ENCODE peak calls at places on chromosomes 13 and 19, in seven cellular contexts. One of them, this sample, is unnamed.

GRCh38 chr13:45042539-45042938 is 53.2 kb downstream of the GPALPP1 start:
- DNase-seq in tibial artery: no peak
- DNase-seq in nephron progenitor cell: no peak
- DNase-seq in GM10248: no peak
- DNase-seq in body of pancreas: no peak
- DNase-seq in suprapubic skin: no peak
- DNase-seq in heart right ventricle: no peak
- DNase-seq in this sample: no peak

GRCh38 chr19:48558018-48558684 is 6.2 kb downstream of the SULT2B1 start:
- DNase-seq in tibial artery: peak; percentile 33
- DNase-seq in nephron progenitor cell: peak; percentile 79
- DNase-seq in GM10248: no peak
- DNase-seq in body of pancreas: peak; percentile 54
- DNase-seq in suprapubic skin: no peak
- DNase-seq in heart right ventricle: peak; percentile 21
- DNase-seq in this sample: no peak

GRCh38 chr13:28636677-28637317 is 22.1 kb upstream of the POMP start:
- DNase-seq in tibial artery: peak; percentile 33
- DNase-seq in nephron progenitor cell: peak; percentile 49
- DNase-seq in GM10248: peak; percentile 50
- DNase-seq in body of pancreas: peak; percentile 56
- DNase-seq in suprapubic skin: no peak
- DNase-seq in heart right ventricle: no peak
- DNase-seq in this sample: no peak

GRCh38 chr19:49680473-49681351 is 3.6 kb downstream of the PRMT1 start:
- DNase-seq in tibial artery: peak; percentile 78
- DNase-seq in nephron progenitor cell: peak; percentile 100
- DNase-seq in GM10248: peak; percentile 94
- DNase-seq in body of pancreas: peak; percentile 92
- DNase-seq in suprapubic skin: peak; percentile 92
- DNase-seq in heart right ventricle: peak; percentile 95
- DNase-seq in this sample: peak; percentile 78

GRCh38 chr13:108742681-108743080 is 113.3 kb downstream of the MYO16 start:
- DNase-seq in tibial artery: no peak
- DNase-seq in nephron progenitor cell: no peak
- DNase-seq in GM10248: no peak
- DNase-seq in body of pancreas: no peak
- DNase-seq in suprapubic skin: no peak
- DNase-seq in heart right ventricle: no peak
- DNase-seq in this sample: no peak

GRCh38 chr13:64075543-64076271 is 2660.1 kb upstream of the PCDH20 start:
- DNase-seq in tibial artery: no peak
- DNase-seq in nephron progenitor cell: no peak
- DNase-seq in GM10248: peak; percentile 2
- DNase-seq in body of pancreas: no peak
- DNase-seq in suprapubic skin: no peak
- DNase-seq in heart right ventricle: no peak
- DNase-seq in this sample: no peak

GRCh38 chr13:46622918-46623256 is 69.9 kb downstream of the LRCH1 start:
- DNase-seq in tibial artery: peak; percentile 65
- DNase-seq in nephron progenitor cell: no peak
- DNase-seq in GM10248: no peak
- DNase-seq in body of pancreas: peak; percentile 39
- DNase-seq in suprapubic skin: no peak
- DNase-seq in heart right ventricle: no peak
- DNase-seq in this sample: no peak

GRCh38 chr13:51823351-51823750 is 19.4 kb upstream of the DHRS12 start:
- DNase-seq in tibial artery: no peak
- DNase-seq in nephron progenitor cell: no peak
- DNase-seq in GM10248: no peak
- DNase-seq in body of pancreas: no peak
- DNase-seq in suprapubic skin: no peak
- DNase-seq in heart right ventricle: no peak
- DNase-seq in this sample: no peak

GRCh38 chr13:32045963-32046785 is 14.6 kb downstream of the FRY start:
- DNase-seq in tibial artery: no peak
- DNase-seq in nephron progenitor cell: no peak
- DNase-seq in GM10248: no peak
- DNase-seq in body of pancreas: no peak
- DNase-seq in suprapubic skin: no peak
- DNase-seq in heart right ventricle: no peak
- DNase-seq in this sample: no peak

GRCh38 chr13:102291587-102292218 is 110.1 kb downstream of the FGF14 start:
- DNase-seq in tibial artery: no peak
- DNase-seq in nephron progenitor cell: no peak
- DNase-seq in GM10248: no peak
- DNase-seq in body of pancreas: peak; percentile 6
- DNase-seq in suprapubic skin: no peak
- DNase-seq in heart right ventricle: no peak
- DNase-seq in this sample: no peak

GRCh38 chr19:12295191-12295590 is 508 bp upstream of the ZNF44 start:
- DNase-seq in tibial artery: no peak
- DNase-seq in nephron progenitor cell: no peak
- DNase-seq in GM10248: no peak
- DNase-seq in body of pancreas: no peak
- DNase-seq in suprapubic skin: no peak
- DNase-seq in heart right ventricle: no peak
- DNase-seq in this sample: no peak

GRCh38 chr13:62300021-62300420 is 884.4 kb upstream of the PCDH20 start:
- DNase-seq in tibial artery: no peak
- DNase-seq in nephron progenitor cell: no peak
- DNase-seq in GM10248: no peak
- DNase-seq in body of pancreas: no peak
- DNase-seq in suprapubic skin: no peak
- DNase-seq in heart right ventricle: no peak
- DNase-seq in this sample: no peak

GRCh38 chr13:52043675-52044074 is 19.2 kb downstream of the UTP14C start:
- DNase-seq in tibial artery: no peak
- DNase-seq in nephron progenitor cell: no peak
- DNase-seq in GM10248: no peak
- DNase-seq in body of pancreas: no peak
- DNase-seq in suprapubic skin: no peak
- DNase-seq in heart right ventricle: no peak
- DNase-seq in this sample: no peak

GRCh38 chr19:39599116-39599515 is 3.2 kb upstream of the LGALS13 start:
- DNase-seq in tibial artery: no peak
- DNase-seq in nephron progenitor cell: peak; percentile 77
- DNase-seq in GM10248: peak; percentile 18
- DNase-seq in body of pancreas: no peak
- DNase-seq in suprapubic skin: no peak
- DNase-seq in heart right ventricle: peak; percentile 18
- DNase-seq in this sample: no peak

DNA sequence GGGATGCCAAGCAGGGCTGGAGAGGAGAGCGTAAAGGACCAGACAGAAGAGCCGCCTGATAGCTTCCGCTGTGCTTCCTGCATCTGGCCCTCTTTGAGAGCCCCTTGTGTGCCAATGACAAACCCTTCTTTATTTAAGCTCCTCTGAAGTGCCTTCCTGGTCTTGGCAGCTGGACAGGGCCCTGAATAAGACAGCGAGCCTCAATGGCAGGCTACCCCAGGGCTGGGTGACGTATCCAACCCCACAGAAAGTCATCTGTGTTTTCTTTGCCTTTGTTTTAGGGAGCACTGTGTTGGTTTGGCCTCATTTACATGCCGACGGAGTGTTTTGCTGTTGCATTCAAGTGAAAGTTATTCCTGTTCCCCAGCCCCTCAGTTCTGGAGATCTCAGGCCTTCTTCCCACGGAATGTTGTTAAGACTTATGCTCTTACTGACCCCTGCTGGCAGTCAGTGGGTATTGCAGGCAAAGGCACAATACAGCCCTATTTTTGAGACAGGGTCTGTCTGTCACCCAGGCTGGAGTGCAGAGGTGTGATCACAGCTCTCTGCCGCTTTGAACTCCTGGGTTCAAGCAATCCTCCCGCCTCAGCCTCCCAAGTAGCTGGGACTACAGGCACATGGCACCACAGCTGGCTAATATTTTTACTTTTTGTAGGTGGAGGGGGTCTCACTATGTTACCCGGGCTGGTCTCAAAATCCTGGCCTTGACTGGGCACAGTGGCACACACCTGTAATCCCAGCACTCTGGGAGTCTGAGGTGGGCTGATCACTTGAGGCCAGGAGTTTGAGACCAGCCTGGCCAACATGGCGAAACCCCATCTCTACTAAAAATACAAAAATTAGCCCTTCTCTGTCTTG is 16.8 kb downstream of the CCL25 start:
- DNase-seq in tibial artery: no peak
- DNase-seq in nephron progenitor cell: no peak
- DNase-seq in GM10248: no peak
- DNase-seq in body of pancreas: no peak
- DNase-seq in suprapubic skin: no peak
- DNase-seq in heart right ventricle: no peak
- DNase-seq in this sample: no peak
- TF ChIP-seq CTCF in tibial artery: no peak
- TF ChIP-seq CTCF in nephron progenitor cell: peak; percentile 54
- TF ChIP-seq CTCF in GM10248: peak; percentile 39
- TF ChIP-seq CTCF in body of pancreas: no peak
- TF ChIP-seq CTCF in suprapubic skin: peak; percentile 5
- TF ChIP-seq CTCF in heart right ventricle: no peak
- TF ChIP-seq CTCF in this sample: no peak

GRCh38 chr13:80923907-80924306 is 583.0 kb upstream of the SPRY2 start:
- DNase-seq in tibial artery: no peak
- DNase-seq in nephron progenitor cell: no peak
- DNase-seq in GM10248: no peak
- DNase-seq in body of pancreas: no peak
- DNase-seq in suprapubic skin: no peak
- DNase-seq in heart right ventricle: no peak
- DNase-seq in this sample: no peak
- TF ChIP-seq CTCF in tibial artery: no peak
- TF ChIP-seq CTCF in nephron progenitor cell: no peak
- TF ChIP-seq CTCF in GM10248: peak; percentile 19
- TF ChIP-seq CTCF in body of pancreas: peak; percentile 18
- TF ChIP-seq CTCF in suprapubic skin: no peak
- TF ChIP-seq CTCF in heart right ventricle: peak; percentile 18
- TF ChIP-seq CTCF in this sample: no peak

GRCh38 chr19:2221918-2222317 is 14.2 kb downstream of the PLEKHJ1 start:
- DNase-seq in tibial artery: no peak
- DNase-seq in nephron progenitor cell: no peak
- DNase-seq in GM10248: no peak
- DNase-seq in body of pancreas: no peak
- DNase-seq in suprapubic skin: no peak
- DNase-seq in heart right ventricle: no peak
- DNase-seq in this sample: no peak
- TF ChIP-seq CTCF in tibial artery: peak; percentile 16
- TF ChIP-seq CTCF in nephron progenitor cell: no peak
- TF ChIP-seq CTCF in GM10248: peak; percentile 6
- TF ChIP-seq CTCF in body of pancreas: no peak
- TF ChIP-seq CTCF in suprapubic skin: no peak
- TF ChIP-seq CTCF in heart right ventricle: no peak
- TF ChIP-seq CTCF in this sample: no peak

GRCh38 chr13:77810430-77810829 is 108.2 kb downstream of the EDNRB start:
- DNase-seq in tibial artery: no peak
- DNase-seq in nephron progenitor cell: no peak
- DNase-seq in GM10248: peak; percentile 21
- DNase-seq in body of pancreas: no peak
- DNase-seq in suprapubic skin: no peak
- DNase-seq in heart right ventricle: no peak
- DNase-seq in this sample: no peak
- TF ChIP-seq CTCF in tibial artery: peak; percentile 17
- TF ChIP-seq CTCF in nephron progenitor cell: no peak
- TF ChIP-seq CTCF in GM10248: peak; percentile 45
- TF ChIP-seq CTCF in body of pancreas: peak; percentile 26
- TF ChIP-seq CTCF in suprapubic skin: no peak
- TF ChIP-seq CTCF in heart right ventricle: no peak
- TF ChIP-seq CTCF in this sample: no peak

DNA sequence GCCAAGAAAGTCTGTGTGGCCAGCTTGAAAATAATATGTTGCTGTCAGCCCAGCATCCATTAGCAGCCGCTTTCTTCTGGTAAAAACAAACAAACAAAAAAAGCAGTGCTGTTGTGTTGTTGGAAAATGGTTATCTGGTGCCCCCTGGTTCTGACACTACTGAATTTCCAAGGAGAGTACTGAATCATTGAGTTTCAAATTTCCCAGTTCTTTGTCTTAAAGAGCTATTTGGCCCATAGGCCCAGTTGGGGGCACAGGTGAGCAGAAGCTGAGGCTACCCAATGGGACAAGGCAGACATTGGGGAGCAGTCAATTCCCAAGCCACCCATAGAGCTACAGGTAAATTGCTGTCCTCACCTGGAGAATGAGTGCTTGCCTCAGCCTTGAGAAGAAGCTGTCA is 995.9 kb downstream of the UQCRFS1 start:
- DNase-seq in tibial artery: no peak
- DNase-seq in nephron progenitor cell: no peak
- DNase-seq in GM10248: no peak
- DNase-seq in body of pancreas: no peak
- DNase-seq in suprapubic skin: no peak
- DNase-seq in heart right ventricle: no peak
- DNase-seq in this sample: no peak
- TF ChIP-seq CTCF in tibial artery: no peak
- TF ChIP-seq CTCF in nephron progenitor cell: no peak
- TF ChIP-seq CTCF in GM10248: peak; percentile 18
- TF ChIP-seq CTCF in body of pancreas: no peak
- TF ChIP-seq CTCF in suprapubic skin: no peak
- TF ChIP-seq CTCF in heart right ventricle: no peak
- TF ChIP-seq CTCF in this sample: no peak

DNA sequence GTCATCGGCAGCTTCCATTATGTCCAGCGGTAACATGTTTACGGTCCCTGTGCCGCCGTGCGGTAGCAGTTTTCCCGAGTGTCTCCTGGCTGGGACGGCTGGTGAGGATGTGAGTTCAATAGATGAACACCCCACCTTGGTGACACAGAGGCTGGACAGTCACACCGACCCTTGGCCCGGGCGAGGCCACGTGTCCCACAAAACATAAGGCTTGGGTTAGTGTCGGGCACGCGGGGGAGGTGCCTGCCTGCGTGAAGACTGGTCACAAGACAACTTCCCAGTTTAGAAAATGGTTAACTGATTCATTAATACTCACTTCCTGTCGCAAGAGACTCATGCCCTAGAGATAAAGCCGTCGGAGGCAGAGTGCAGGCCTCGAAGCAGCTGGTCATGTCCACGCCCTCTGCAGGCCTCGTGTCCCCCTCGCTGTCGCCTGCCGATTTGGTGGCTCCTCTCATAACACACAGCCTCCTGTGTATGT is 17.2 kb downstream of the RASA3 start:
- DNase-seq in tibial artery: no peak
- DNase-seq in nephron progenitor cell: no peak
- DNase-seq in GM10248: peak; percentile 48
- DNase-seq in body of pancreas: peak; percentile 38
- DNase-seq in suprapubic skin: peak; percentile 79
- DNase-seq in heart right ventricle: no peak
- DNase-seq in this sample: peak; percentile 31
- TF ChIP-seq CTCF in tibial artery: no peak
- TF ChIP-seq CTCF in nephron progenitor cell: no peak
- TF ChIP-seq CTCF in GM10248: no peak
- TF ChIP-seq CTCF in body of pancreas: peak; percentile 6
- TF ChIP-seq CTCF in suprapubic skin: no peak
- TF ChIP-seq CTCF in heart right ventricle: no peak
- TF ChIP-seq CTCF in this sample: no peak